ENCODE peak calls at places on chromosomes 16 and 17, in five cellular contexts. One of them, this sample, is unnamed. For H3K9me3, the result is how much of the 10 kb centered on the place peaks cover.

GRCh38 chr17:51427259-51428255 is 167.2 kb downstream of the UTP18 start:
- DNase-seq in adrenal gland: no peak
- DNase-seq in IMR-90: no peak
- DNase-seq in CD8-positive, alpha-beta T cell: peak
- DNase-seq in heart left ventricle: no peak
- DNase-seq in this sample: no peak

GRCh38 chr17:14355556-14355955 is 54.7 kb downstream of the HS3ST3B1 start:
- DNase-seq in adrenal gland: no peak
- DNase-seq in IMR-90: no peak
- DNase-seq in CD8-positive, alpha-beta T cell: no peak
- DNase-seq in heart left ventricle: no peak
- DNase-seq in this sample: no peak

GRCh38 chr16:50932348-50932916 is 190.5 kb downstream of the CYLD start:
- DNase-seq in adrenal gland: no peak
- DNase-seq in IMR-90: no peak
- DNase-seq in CD8-positive, alpha-beta T cell: no peak
- DNase-seq in heart left ventricle: no peak
- DNase-seq in this sample: no peak

GRCh38 chr17:65297384-65297783 is 160.2 kb downstream of the RGS9 start:
- DNase-seq in adrenal gland: no peak
- DNase-seq in IMR-90: no peak
- DNase-seq in CD8-positive, alpha-beta T cell: no peak
- DNase-seq in heart left ventricle: no peak
- DNase-seq in this sample: no peak

GRCh38 chr17:51260960-51261958 is 913 bp downstream of the UTP18 start:
- DNase-seq in adrenal gland: peak
- DNase-seq in IMR-90: no peak
- DNase-seq in CD8-positive, alpha-beta T cell: peak
- DNase-seq in heart left ventricle: peak
- DNase-seq in this sample: peak

GRCh38 chr16:873243-873661 is 72.7 kb upstream of the GNG13 start:
- DNase-seq in adrenal gland: no peak
- DNase-seq in IMR-90: no peak
- DNase-seq in CD8-positive, alpha-beta T cell: no peak
- DNase-seq in heart left ventricle: peak
- DNase-seq in this sample: no peak

GRCh38 chr16:87895641-87896141 is 26.4 kb upstream of the SLC7A5 start:
- DNase-seq in adrenal gland: no peak
- DNase-seq in IMR-90: peak
- DNase-seq in CD8-positive, alpha-beta T cell: peak
- DNase-seq in heart left ventricle: no peak
- DNase-seq in this sample: no peak

GRCh38 chr17:50063516-50064252 is 7.8 kb downstream of the ITGA3 start:
- DNase-seq in adrenal gland: no peak
- DNase-seq in IMR-90: peak
- DNase-seq in CD8-positive, alpha-beta T cell: no peak
- DNase-seq in heart left ventricle: peak
- DNase-seq in this sample: no peak

GRCh38 chr17:74531231-74531761 is at the start of gene CD300LB:
- DNase-seq in adrenal gland: peak
- DNase-seq in IMR-90: no peak
- DNase-seq in CD8-positive, alpha-beta T cell: no peak
- DNase-seq in heart left ventricle: no peak
- DNase-seq in this sample: no peak

GRCh38 chr17:63985387-63986140 is 12.6 kb upstream of the PRR29 start:
- DNase-seq in adrenal gland: peak
- DNase-seq in IMR-90: no peak
- DNase-seq in CD8-positive, alpha-beta T cell: no peak
- DNase-seq in heart left ventricle: peak
- DNase-seq in this sample: no peak

DNA sequence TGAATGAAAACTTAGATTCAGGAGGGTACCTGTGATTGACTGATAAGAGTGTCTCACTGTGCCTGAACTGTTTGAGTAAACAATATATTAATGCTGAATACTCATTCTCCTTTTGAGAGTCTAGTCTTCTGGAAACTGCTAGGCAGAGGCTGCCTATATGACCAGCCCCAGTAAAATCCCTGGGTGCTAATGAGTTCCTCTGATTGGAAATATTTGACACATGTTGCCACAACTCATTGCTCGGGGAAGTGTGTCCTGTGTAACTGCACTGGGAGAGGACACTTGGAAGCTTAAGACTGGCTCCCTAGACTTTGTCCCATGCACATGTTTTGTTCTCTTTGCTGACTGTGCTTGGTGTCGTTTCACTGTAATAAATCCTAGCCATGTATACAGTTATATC is 108.7 kb upstream of the NACA2 start:
- DNase-seq in adrenal gland: no peak
- DNase-seq in IMR-90: no peak
- DNase-seq in CD8-positive, alpha-beta T cell: no peak
- DNase-seq in heart left ventricle: no peak
- DNase-seq in this sample: no peak
- H3K9me3 ChIP-seq in adrenal gland: under half
- H3K9me3 ChIP-seq in IMR-90: under half
- H3K9me3 ChIP-seq in CD8-positive, alpha-beta T cell: under half
- H3K9me3 ChIP-seq in heart left ventricle: under half
- H3K9me3 ChIP-seq in this sample: under half

DNA sequence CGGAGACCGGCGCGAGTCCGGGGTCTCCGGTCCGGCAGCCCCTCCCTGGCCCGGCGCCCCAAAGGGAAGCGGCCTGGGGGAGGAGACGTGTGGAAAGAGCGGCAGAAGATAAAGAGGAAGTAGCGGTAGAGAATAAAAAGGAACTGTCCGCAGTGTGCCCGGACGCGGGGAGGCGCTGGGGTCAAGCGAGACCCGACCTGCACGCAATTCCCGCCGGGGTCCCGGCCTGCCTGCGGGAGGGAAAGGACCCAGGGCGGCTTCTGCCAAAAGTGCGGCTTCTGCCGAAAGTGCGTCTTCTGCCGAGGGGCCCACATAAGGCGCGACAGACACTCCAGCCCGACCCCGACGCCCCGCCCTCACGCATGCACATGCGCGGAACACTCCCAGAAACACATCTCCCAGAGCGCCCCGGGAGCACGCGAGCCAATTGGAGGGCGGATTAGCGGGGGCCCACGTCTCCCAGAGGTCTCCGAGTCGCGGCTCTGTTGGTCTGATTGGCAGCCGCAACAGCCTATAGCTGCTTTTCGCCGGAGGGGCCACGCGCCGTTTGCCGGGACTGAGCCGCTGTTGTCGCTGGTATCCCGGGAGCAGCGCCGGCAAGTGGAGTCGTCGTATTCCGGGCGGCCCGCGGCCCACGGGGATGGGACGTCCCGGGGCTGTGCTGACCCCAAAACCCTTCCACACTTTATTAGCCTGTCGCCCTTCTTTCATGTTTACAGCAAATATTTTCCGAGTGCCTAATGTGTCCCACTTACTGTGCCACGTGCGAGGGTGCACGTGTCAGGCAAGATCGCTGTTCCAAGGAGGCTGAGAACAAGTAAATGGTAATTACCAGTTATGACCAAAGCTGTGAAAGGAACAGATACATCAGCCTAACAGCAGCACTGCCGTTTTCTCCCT is 8.0 kb upstream of the MEFV start:
- DNase-seq in adrenal gland: peak
- DNase-seq in IMR-90: peak
- DNase-seq in CD8-positive, alpha-beta T cell: peak
- DNase-seq in heart left ventricle: peak
- DNase-seq in this sample: peak
- TF ChIP-seq CTCF in adrenal gland: no peak
- TF ChIP-seq CTCF in IMR-90: peak
- TF ChIP-seq CTCF in CD8-positive, alpha-beta T cell: no peak
- TF ChIP-seq CTCF in heart left ventricle: peak
- TF ChIP-seq CTCF in this sample: no peak

DNA sequence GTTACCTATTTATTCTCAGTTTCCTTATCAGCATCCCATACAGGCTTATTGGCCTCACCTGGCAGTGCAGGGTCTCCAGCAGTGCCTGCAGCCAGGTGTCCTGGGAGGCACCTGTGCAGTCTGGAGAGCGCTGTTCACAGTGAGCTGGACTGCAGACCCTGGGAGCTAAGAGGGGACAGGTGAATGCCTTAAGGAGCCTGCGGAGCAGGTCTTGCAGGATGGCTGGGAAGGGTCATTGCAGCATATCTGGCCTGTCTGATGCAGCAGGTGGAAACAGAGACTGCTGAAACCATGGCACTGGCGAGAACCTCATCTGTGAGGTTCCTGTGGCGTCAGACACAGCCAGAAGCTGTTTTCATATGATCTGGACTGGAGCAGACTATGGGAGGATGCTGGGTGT is 76.9 kb downstream of the NTN1 start:
- DNase-seq in adrenal gland: no peak
- DNase-seq in IMR-90: no peak
- DNase-seq in CD8-positive, alpha-beta T cell: no peak
- DNase-seq in heart left ventricle: no peak
- DNase-seq in this sample: no peak
- H3K9me3 ChIP-seq in adrenal gland: under half
- H3K9me3 ChIP-seq in IMR-90: under half
- H3K9me3 ChIP-seq in CD8-positive, alpha-beta T cell: under half
- H3K9me3 ChIP-seq in heart left ventricle: under half
- H3K9me3 ChIP-seq in this sample: under half

DNA sequence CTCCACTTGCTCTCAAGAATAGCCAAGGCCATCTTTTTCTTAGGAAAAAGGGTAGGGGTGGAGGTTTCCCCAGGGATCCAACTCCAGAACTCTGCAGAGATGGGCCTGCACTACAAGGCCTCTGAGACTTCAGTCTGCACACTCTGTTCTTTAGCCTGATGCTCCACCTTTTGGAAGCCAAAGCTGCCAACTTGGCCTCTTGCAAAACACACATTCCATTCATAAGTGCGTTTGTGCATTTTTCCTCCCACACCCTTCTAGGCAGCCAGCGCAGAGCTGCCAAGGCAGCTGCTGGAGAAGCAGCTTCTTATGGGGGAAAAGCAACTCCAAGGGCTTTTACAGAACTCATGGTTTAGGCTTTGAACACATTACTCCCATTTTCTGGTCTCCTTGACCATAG is 45.3 kb downstream of the REXO5 start:
- DNase-seq in adrenal gland: peak
- DNase-seq in IMR-90: peak
- DNase-seq in CD8-positive, alpha-beta T cell: no peak
- DNase-seq in heart left ventricle: peak
- DNase-seq in this sample: peak
- TF ChIP-seq CTCF in adrenal gland: no peak
- TF ChIP-seq CTCF in IMR-90: no peak
- TF ChIP-seq CTCF in CD8-positive, alpha-beta T cell: no peak
- TF ChIP-seq CTCF in heart left ventricle: no peak
- TF ChIP-seq CTCF in this sample: no peak

GRCh38 chr17:52930581-52930980 is 772.1 kb upstream of the CA10 start:
- DNase-seq in adrenal gland: no peak
- DNase-seq in IMR-90: no peak
- DNase-seq in CD8-positive, alpha-beta T cell: no peak
- DNase-seq in heart left ventricle: no peak
- DNase-seq in this sample: no peak

GRCh38 chr17:52930145-52930544 is 771.6 kb upstream of the CA10 start:
- DNase-seq in adrenal gland: no peak
- DNase-seq in IMR-90: no peak
- DNase-seq in CD8-positive, alpha-beta T cell: no peak
- DNase-seq in heart left ventricle: no peak
- DNase-seq in this sample: no peak
- H3K9me3 ChIP-seq in adrenal gland: under half
- H3K9me3 ChIP-seq in IMR-90: under half
- H3K9me3 ChIP-seq in CD8-positive, alpha-beta T cell: under half
- H3K9me3 ChIP-seq in heart left ventricle: under half
- H3K9me3 ChIP-seq in this sample: under half